ENCODE peak calls at places on chromosomes 3 and 15, in five cellular contexts. F, N, V, J and U are unnamed samples.

GRCh38 chr15:88104357-88104756 is 152.2 kb downstream of the NTRK3 start:
- DNase-seq in F (no peak), V (no peak), J (no peak), N (no peak), U (no peak)

GRCh38 chr3:144831955-144832716 is 860.5 kb downstream of the DIPK2A start:
- DNase-seq in N (no peak), F (no peak), J (no peak), V (no peak), U (no peak)

GRCh38 chr15:63236272-63236671 is 41.1 kb upstream of the APH1B start:
- DNase-seq in F (no peak), V (no peak), J (no peak), N (no peak), U (no peak)

GRCh38 chr3:186983372-186984058 is 53.2 kb downstream of the ST6GAL1 start:
- DNase-seq in J (no peak), F (no peak), N (no peak), V (no peak), U (no peak)

GRCh38 chr3:154971771-154972326 is 108.3 kb upstream of the MME start:
- DNase-seq in N (no peak), J (no peak), F (no peak), V (no peak), U (no peak)

GRCh38 chr3:63576826-63577225 is 75.6 kb upstream of the SNTN start:
- DNase-seq in V (no peak), F (no peak), N (no peak), J (no peak), U (no peak)

GRCh38 chr15:62994975-62995730 is 47.4 kb upstream of the TPM1 start:
- DNase-seq in J (no peak), N (no peak), V (no peak), F (no peak), U (no peak)

GRCh38 chr3:186815490-186815889 is 9.2 kb upstream of the RFC4 start:
- DNase-seq in V (no peak), F (no peak), J (no peak), N (peak; percentile 71), U (no peak)

GRCh38 chr3:125643127-125643526 is 47.8 kb upstream of the OSBPL11 start:
- DNase-seq in J (no peak), N (no peak), V (no peak), F (no peak), U (no peak)

GRCh38 chr3:52023860-52024764 is 28.4 kb upstream of the RPL29 start:
- DNase-seq in N (no peak), F (no peak), J (no peak), V (peak; percentile 81), U (no peak)

GRCh38 chr15:86444527-86444926 is 364.9 kb downstream of the AGBL1 start:
- DNase-seq in F (no peak), J (no peak), V (no peak), N (no peak), U (no peak)

GRCh38 chr3:107660316-107660976 is 137.7 kb downstream of the BBX start:
- DNase-seq in N (no peak), F (peak; percentile 39), J (peak; percentile 12), V (no peak), U (no peak)

GRCh38 chr3:13142552-13143380 is 69.5 kb upstream of the IQSEC1 start:
- DNase-seq in F (peak; percentile 39), N (no peak), V (no peak), J (no peak), U (no peak)

GRCh38 chr15:45112592-45113379 is 1.2 kb downstream of the DUOX2 start:
- DNase-seq in J (peak; percentile 73), N (no peak), V (no peak), F (no peak), U (no peak)

GRCh38 chr15:48582472-48583235 is 62.9 kb downstream of the FBN1 start:
- DNase-seq in V (no peak), J (no peak), F (no peak), N (no peak), U (peak; percentile 6)

GRCh38 chr3:71371282-71371681 is 212.2 kb downstream of the FOXP1 start:
- DNase-seq in J (no peak), N (no peak), V (no peak), F (no peak), U (no peak)

GRCh38 chr3:8442993-8443670 is 58.5 kb upstream of the LMCD1 start:
- DNase-seq in F (no peak), J (peak; percentile 18), V (no peak), N (no peak), U (no peak)

GRCh38 chr15:52351206-52351907 is 55.8 kb upstream of the MYO5C start:
- DNase-seq in N (no peak), V (no peak), J (no peak), F (no peak), U (no peak)

GRCh38 chr3:134666466-134666865 is 15.6 kb upstream of the KY start:
- DNase-seq in F (no peak), N (no peak), J (no peak), V (no peak), U (no peak)

GRCh38 chr3:112086018-112086854 is at the start of gene C3orf52:
- DNase-seq in N (peak; percentile 80), V (no peak), J (peak; percentile 94), F (peak; percentile 56), U (peak; percentile 92)

GRCh38 chr15:89087830-89088604 is at the start of gene ABHD2:
- DNase-seq in F (peak; percentile 100), V (peak; percentile 99), J (peak; percentile 90), N (peak; percentile 100), U (peak; percentile 98)

GRCh38 chr3:67517781-67518180 is 136.6 kb downstream of the SUCLG2 start:
- DNase-seq in J (no peak), F (no peak), V (no peak), N (no peak), U (no peak)

GRCh38 chr15:52806284-52806655 is 16.1 kb upstream of the ONECUT1 start:
- DNase-seq in J (no peak), F (no peak), V (no peak), N (no peak), U (no peak)

GRCh38 chr15:69576948-69577351 is 124.3 kb downstream of the RPLP1 start:
- DNase-seq in F (no peak), N (no peak), J (no peak), V (no peak), U (no peak)

GRCh38 chr3:42495393-42495792 is 7.0 kb upstream of the VIPR1 start:
- DNase-seq in J (no peak), N (no peak), F (no peak), V (no peak), U (no peak)

GRCh38 chr15:63041982-63042878 is at the start of gene TPM1:
- DNase-seq in F (peak; percentile 73), N (no peak), J (peak; percentile 83), V (no peak), U (peak; percentile 53)

GRCh38 chr15:27686971-27687370 is 412.1 kb downstream of the OCA2 start:
- DNase-seq in V (no peak), F (no peak), N (no peak), J (no peak), U (no peak)

GRCh38 chr3:173398111-173398479 is 551 bp downstream of the NLGN1 start:
- DNase-seq in F (no peak), N (no peak), V (no peak), J (no peak), U (peak; percentile 50)

GRCh38 chr3:173395073-173395411 is 2.5 kb upstream of the NLGN1 start:
- DNase-seq in N (no peak), F (no peak), J (no peak), V (no peak), U (no peak)

GRCh38 chr3:173396191-173397041 is 1.1 kb upstream of the NLGN1 start:
- DNase-seq in F (no peak), J (peak; percentile 37), N (no peak), V (no peak), U (peak; percentile 16)

GRCh38 chr3:173397161-173398110 is at the start of gene NLGN1:
- DNase-seq in J (peak; percentile 78), F (no peak), N (peak; percentile 1), V (no peak), U (peak; percentile 53)

GRCh38 chr3:173395412-173396181 is 1.9 kb upstream of the NLGN1 start:
- DNase-seq in F (no peak), N (peak; percentile 23), V (no peak), J (peak; percentile 84), U (peak; percentile 81)
- TF ChIP-seq FOXM1 in F (no peak), N (no peak), V (no peak), J (no peak), U (no peak)

GRCh38 chr3:9630550-9631139 is 18.7 kb upstream of the MTMR14 start:
- DNase-seq in J (no peak), N (no peak), V (no peak), F (no peak), U (no peak)

GRCh38 chr3:9627901-9628633 is 21.2 kb upstream of the MTMR14 start:
- DNase-seq in J (no peak), F (no peak), V (no peak), N (no peak), U (no peak)

GRCh38 chr3:9622438-9622837 is 26.9 kb upstream of the MTMR14 start:
- DNase-seq in V (no peak), F (no peak), N (no peak), J (no peak), U (no peak)

GRCh38 chr3:9623148-9623547 is 26.2 kb upstream of the MTMR14 start:
- DNase-seq in V (no peak), N (peak; percentile 32), J (peak; percentile 39), F (no peak), U (no peak)

GRCh38 chr3:9625656-9626055 is 23.6 kb upstream of the MTMR14 start:
- DNase-seq in N (no peak), F (no peak), V (no peak), J (no peak), U (no peak)
- TF ChIP-seq FOXM1 in N (no peak), F (no peak), V (no peak), J (no peak), U (no peak)

GRCh38 chr3:70072180-70072579 is 72.6 kb downstream of the SAMMSON start:
- DNase-seq in F (peak; percentile 30), J (no peak), V (no peak), N (no peak), U (no peak)
- TF ChIP-seq FOXM1 in F (no peak), J (no peak), V (no peak), N (no peak), U (no peak)

DNA sequence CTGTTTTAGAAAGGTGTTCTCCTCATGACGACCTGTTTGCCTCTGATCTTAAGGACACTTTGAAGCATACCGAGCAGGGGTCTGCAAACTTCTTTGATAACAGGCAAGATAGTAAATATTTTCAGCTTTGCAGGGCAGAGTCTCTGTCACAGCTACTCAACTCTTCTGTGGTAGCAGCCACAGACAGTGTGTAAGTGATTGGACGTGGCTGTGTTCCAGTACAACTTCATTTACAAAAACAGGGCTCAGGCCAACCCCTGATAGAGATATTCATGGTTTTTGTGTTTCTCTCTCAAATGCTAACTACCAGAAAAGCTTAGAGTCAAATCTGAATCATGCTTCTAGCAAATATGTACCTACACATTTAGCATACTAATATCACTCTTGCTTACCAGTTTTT is 51.5 kb downstream of the TGFBR2 start:
- DNase-seq in N (no peak), J (no peak), F (no peak), V (no peak), U (no peak)
- TF ChIP-seq FOXM1 in N (no peak), J (no peak), F (no peak), V (no peak), U (no peak)

GRCh38 chr3:116034797-116035196 is 410.5 kb downstream of the LSAMP start:
- DNase-seq in V (no peak), N (no peak), J (no peak), F (no peak), U (peak; percentile 10)
- TF ChIP-seq FOXM1 in V (no peak), N (no peak), J (no peak), F (no peak), U (no peak)

GRCh38 chr3:129399895-129400357 is 28.5 kb downstream of the EFCAB12 start:
- DNase-seq in N (peak; percentile 55), F (no peak), J (no peak), V (no peak), U (no peak)
- TF ChIP-seq FOXM1 in N (no peak), F (no peak), J (no peak), V (peak; percentile 6), U (no peak)